ENCODE peak calls at places on chromosomes 16 and 17, in ten cellular contexts. I, J, L, P, C, K, V, S, U and N are unnamed samples.

GRCh38 chr16:73037331-73037745 is 10.6 kb downstream of the ZFHX3 start:
- DNase-seq in I (no peak), J (no peak), L (peak), P (no peak), C (no peak), K (no peak), V (no peak), S (no peak), U (no peak), N (no peak)

GRCh38 chr17:48014603-48015037 is 23.0 kb downstream of the COPZ2 start:
- DNase-seq in I (no peak), J (no peak), L (no peak), P (no peak), C (no peak), K (no peak), V (no peak), S (no peak), U (no peak), N (no peak)

GRCh38 chr16:79653337-79654000 is 52.9 kb upstream of the MAF start:
- DNase-seq in I (no peak), J (peak), L (no peak), P (no peak), C (no peak), K (no peak), V (no peak), S (peak), U (no peak), N (no peak)

GRCh38 chr16:17305694-17306093 is 165.1 kb downstream of the XYLT1 start:
- DNase-seq in I (no peak), J (no peak), L (peak), P (peak), C (no peak), K (no peak), V (no peak), S (no peak), U (no peak), N (peak)

GRCh38 chr17:74742153-74742515 is 5.1 kb downstream of the RAB37 start:
- DNase-seq in I (peak), J (no peak), L (peak), P (no peak), C (no peak), K (no peak), V (peak), S (no peak), U (no peak), N (peak)

GRCh38 chr16:58563235-58563634 is 47.9 kb downstream of the SETD6 start:
- DNase-seq in I (no peak), J (no peak), L (no peak), P (no peak), C (no peak), K (no peak), V (no peak), S (no peak), U (peak), N (no peak)

GRCh38 chr17:43342601-43342905 is 56.2 kb upstream of the ARL4D start:
- DNase-seq in I (no peak), J (no peak), L (no peak), P (no peak), C (no peak), K (no peak), V (no peak), S (peak), U (no peak), N (no peak)

GRCh38 chr16:19809121-19809635 is 75.5 kb downstream of the GPRC5B start:
- DNase-seq in I (no peak), J (no peak), L (no peak), P (no peak), C (no peak), K (no peak), V (no peak), S (no peak), U (no peak), N (peak)

GRCh38 chr17:69609495-69610315 is 195.2 kb downstream of the MAP2K6 start:
- DNase-seq in I (no peak), J (no peak), L (no peak), P (no peak), C (no peak), K (no peak), V (no peak), S (peak), U (no peak), N (no peak)

GRCh38 chr16:57244767-57245471 is at the start of gene ARL2BP:
- DNase-seq in I (peak), J (peak), L (peak), P (peak), C (peak), K (peak), V (peak), S (peak), U (peak), N (peak)

GRCh38 chr17:2375406-2375805 is 25.5 kb downstream of the MNT start:
- DNase-seq in I (no peak), J (no peak), L (no peak), P (no peak), C (no peak), K (no peak), V (no peak), S (no peak), U (no peak), N (no peak)

GRCh38 chr16:69926241-69926640 is 24.9 kb upstream of the CLEC18A start:
- DNase-seq in I (no peak), J (no peak), L (no peak), P (no peak), C (no peak), K (no peak), V (no peak), S (no peak), U (no peak), N (no peak)

GRCh38 chr16:84841787-84842300 is 22.1 kb downstream of the CRISPLD2 start:
- DNase-seq in I (no peak), J (no peak), L (no peak), P (no peak), C (no peak), K (no peak), V (no peak), S (no peak), U (no peak), N (no peak)

GRCh38 chr17:77555741-77556291 is 402.7 kb upstream of the TNRC6C start:
- DNase-seq in I (no peak), J (no peak), L (no peak), P (no peak), C (peak), K (no peak), V (no peak), S (peak), U (no peak), N (peak)

GRCh38 chr17:40295471-40296457 is 8.1 kb downstream of the CDC6 start:
- DNase-seq in I (no peak), J (no peak), L (no peak), P (no peak), C (no peak), K (no peak), V (no peak), S (no peak), U (no peak), N (no peak)

GRCh38 chr16:8962393-8963009 is 1.2 kb downstream of the USP7 start:
- DNase-seq in I (peak), J (no peak), L (peak), P (peak), C (no peak), K (no peak), V (peak), S (peak), U (no peak), N (peak)

GRCh38 chr16:78984887-78985464 is 615.6 kb downstream of the MAF start:
- DNase-seq in I (no peak), J (no peak), L (no peak), P (no peak), C (no peak), K (no peak), V (no peak), S (no peak), U (no peak), N (no peak)

GRCh38 chr17:3678821-3679175 is 10.2 kb downstream of the EMC6 start:
- DNase-seq in I (no peak), J (no peak), L (no peak), P (no peak), C (no peak), K (no peak), V (no peak), S (no peak), U (no peak), N (no peak)

GRCh38 chr16:56258508-56259424 is 67.5 kb downstream of the GNAO1 start:
- DNase-seq in I (no peak), J (no peak), L (no peak), P (no peak), C (no peak), K (no peak), V (no peak), S (no peak), U (no peak), N (no peak)

GRCh38 chr17:15977894-15978293 is 21.6 kb downstream of the ZSWIM7 start:
- DNase-seq in I (no peak), J (no peak), L (no peak), P (no peak), C (no peak), K (no peak), V (no peak), S (no peak), U (no peak), N (no peak)

GRCh38 chr17:7293131-7293557 is 1.3 kb downstream of the YBX2 start:
- DNase-seq in I (no peak), J (no peak), L (no peak), P (no peak), C (no peak), K (no peak), V (no peak), S (no peak), U (no peak), N (no peak)